ENCODE peak calls at places on chromosomes 12 and 14, in four cellular contexts. A is GM12878, L is K562, C is HepG2. E is an unnamed sample.

GRCh38 chr12:124451637-124452243 is 115.7 kb downstream of the NCOR2 start:
- DNase-seq in C (no peak), A (no peak), L (no peak), E (no peak)

GRCh38 chr14:81464253-81465001 is 64.3 kb upstream of the STON2 start:
- DNase-seq in C (peak), A (peak), L (peak), E (peak)

GRCh38 chr12:75505706-75506312 is 5.6 kb downstream of the KRR1 start:
- DNase-seq in C (peak), L (no peak), A (no peak), E (no peak)

GRCh38 chr12:68306564-68306963 is 25.6 kb downstream of the MDM1 start:
- DNase-seq in A (peak), C (no peak), L (no peak), E (no peak)

GRCh38 chr12:100141666-100141997 is 1.0 kb downstream of the BLTP3B start:
- DNase-seq in A (no peak), C (no peak), L (no peak), E (no peak)

GRCh38 chr14:20332386-20332945 is 613 bp downstream of the CCNB1IP1 start:
- DNase-seq in C (peak), L (peak), A (no peak), E (peak)

GRCh38 chr12:112439769-112440168 is 21.0 kb downstream of the PTPN11 start:
- DNase-seq in A (no peak), C (no peak), L (no peak), E (no peak)

GRCh38 chr14:76876076-76876475 is 49.9 kb downstream of the LRRC74A start:
- DNase-seq in A (no peak), L (peak), C (peak), E (peak)

GRCh38 chr14:57865450-57866198 is at the start of gene SLC35F4:
- DNase-seq in C (no peak), A (no peak), L (peak), E (peak)

GRCh38 chr12:76879710-76880025 is 849 bp upstream of the CSRP2 start:
- DNase-seq in A (no peak), C (no peak), L (no peak), E (no peak)

GRCh38 chr12:76880156-76881023 is 1.6 kb upstream of the CSRP2 start:
- DNase-seq in C (peak), L (no peak), A (no peak), E (no peak)

GRCh38 chr12:76881152-76881551 is 2.3 kb upstream of the CSRP2 start:
- DNase-seq in L (no peak), C (no peak), A (no peak), E (no peak)

GRCh38 chr12:76878045-76878898 is 547 bp downstream of the CSRP2 start:
- DNase-seq in L (peak), C (peak), A (no peak), E (peak)

DNA sequence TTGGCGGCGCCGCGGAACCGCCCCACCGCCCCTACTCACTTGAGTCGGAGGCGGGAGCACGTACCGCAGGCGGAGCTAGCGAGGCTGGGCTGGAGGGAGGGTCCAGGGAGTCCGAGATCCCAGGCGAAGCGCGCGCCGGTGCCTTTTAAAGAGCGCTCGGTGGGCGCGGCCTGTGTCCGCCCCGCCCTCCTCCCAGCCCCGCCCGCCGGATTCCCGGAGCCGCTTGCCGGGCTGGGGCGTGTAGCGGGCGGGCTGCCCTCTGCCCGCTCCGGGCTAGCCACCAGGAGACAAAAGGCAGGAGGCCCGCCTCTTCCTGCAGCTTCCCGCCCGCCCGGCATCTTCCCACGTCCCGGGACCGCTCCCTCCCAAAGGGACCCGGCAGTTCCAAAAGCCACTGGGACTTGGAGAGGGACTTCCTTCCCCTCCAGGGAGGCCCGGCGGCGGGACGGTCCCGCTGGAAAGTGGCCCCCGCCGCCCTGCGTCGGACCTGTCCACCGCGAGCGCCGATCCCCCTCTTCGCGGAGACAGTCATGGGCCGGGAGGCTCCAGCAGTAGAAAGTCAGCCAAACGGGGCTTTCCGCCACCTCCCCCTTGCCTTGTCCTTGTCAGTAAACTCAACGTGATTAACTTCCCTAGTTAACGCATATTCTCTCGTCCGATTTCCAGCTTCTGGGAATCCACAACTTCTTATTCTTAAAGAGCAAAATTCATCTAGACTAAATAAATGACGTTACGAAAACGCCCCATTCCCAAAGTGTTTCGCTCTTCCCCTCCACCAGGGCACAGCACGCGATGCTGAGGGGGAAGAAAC is at the start of gene CSRP2:
- DNase-seq in L (peak), C (peak), A (peak), E (peak)
- H3K4me2 ChIP-seq in L (peak), C (peak), A (peak), E (peak)

GRCh38 chr14:31717294-31718085 is 156.3 kb downstream of the NUBPL start:
- DNase-seq in C (peak), L (no peak), A (no peak), E (no peak)
- TF ChIP-seq GABPA in C (no peak), L (no peak), A (no peak), E (no peak)

GRCh38 chr12:103175625-103176024 is 218.2 kb downstream of the ASCL1 start:
- DNase-seq in C (no peak), L (no peak), A (no peak), E (no peak)
- TF ChIP-seq REST in C (no peak), L (no peak), A (no peak), E (no peak)

DNA sequence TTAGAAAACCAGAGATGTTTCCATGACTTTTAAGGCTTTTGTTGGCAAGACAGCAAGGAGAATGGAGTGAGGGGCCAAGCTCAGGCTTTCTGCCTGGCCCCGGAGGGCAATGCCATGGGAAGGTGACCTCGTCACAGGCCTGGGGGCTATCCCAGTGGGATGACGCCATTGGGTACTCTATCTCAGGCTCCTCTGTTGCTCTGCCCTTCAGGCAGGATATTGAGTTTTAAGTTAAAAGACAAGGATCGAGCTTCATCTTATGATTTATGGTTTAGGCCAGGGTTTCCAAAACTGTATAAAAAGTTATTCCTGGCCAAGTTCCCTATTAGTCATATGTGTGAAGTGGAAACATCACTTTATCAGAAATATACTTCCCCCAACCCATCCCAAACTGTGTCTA is 127.8 kb downstream of the ZFP36L1 start:
- DNase-seq in C (no peak), L (no peak), A (no peak), E (no peak)
- H3K4me2 ChIP-seq in C (no peak), L (no peak), A (no peak), E (peak)

GRCh38 chr14:92207012-92207927 is 85.5 kb downstream of the CPSF2 start:
- DNase-seq in C (no peak), L (peak), A (no peak), E (no peak)
- TF ChIP-seq GABPA in C (no peak), L (no peak), A (no peak), E (no peak)

GRCh38 chr12:42643881-42644579 is 54.5 kb upstream of the PRICKLE1 start:
- DNase-seq in A (no peak), L (no peak), C (no peak), E (peak)
- TF ChIP-seq REST in A (no peak), L (no peak), C (no peak), E (no peak)

GRCh38 chr12:24560867-24561266 is 388.0 kb downstream of the BCAT1 start:
- DNase-seq in L (no peak), C (no peak), A (no peak), E (no peak)
- H3K4me2 ChIP-seq in L (no peak), C (peak), A (no peak), E (peak)

DNA sequence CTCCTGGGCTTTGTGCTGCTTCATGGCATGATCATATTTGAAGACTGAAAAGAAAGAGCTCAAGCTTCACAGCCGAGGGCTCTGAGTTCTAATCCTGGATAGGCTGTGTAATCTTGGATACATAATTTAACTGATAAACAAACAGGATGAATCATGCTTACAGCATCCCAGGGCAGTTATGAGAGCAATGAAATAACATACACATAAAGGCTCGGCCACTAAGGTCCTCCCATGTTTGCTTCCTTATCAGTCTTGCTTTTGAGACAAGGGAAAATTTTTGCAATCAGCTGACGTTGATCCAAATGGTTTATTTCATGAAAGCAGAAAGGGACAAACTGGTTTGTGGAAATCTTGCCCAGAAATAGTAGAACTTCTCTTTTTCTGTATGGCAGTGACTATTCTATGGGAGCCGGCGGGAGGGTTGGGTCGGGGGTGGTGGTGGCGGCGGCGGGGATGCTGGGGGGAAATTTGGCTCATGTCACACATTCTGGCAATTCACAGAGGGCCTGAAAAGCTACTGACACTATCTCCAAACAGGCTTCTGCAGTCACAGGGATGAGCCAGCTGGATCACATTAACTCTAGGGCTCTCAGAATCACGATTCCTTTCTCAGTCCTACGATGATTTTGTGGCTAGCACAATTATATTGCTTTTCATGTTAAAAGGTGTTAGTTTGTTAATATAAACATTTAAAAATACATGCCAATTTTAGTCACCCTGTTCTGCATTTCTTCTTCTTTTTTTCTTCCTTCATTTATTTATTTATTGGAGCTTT is 124.5 kb downstream of the SLC8A3 start:
- DNase-seq in L (no peak), A (no peak), C (no peak), E (peak)
- TF ChIP-seq GABPA in L (no peak), A (no peak), C (no peak), E (no peak)

DNA sequence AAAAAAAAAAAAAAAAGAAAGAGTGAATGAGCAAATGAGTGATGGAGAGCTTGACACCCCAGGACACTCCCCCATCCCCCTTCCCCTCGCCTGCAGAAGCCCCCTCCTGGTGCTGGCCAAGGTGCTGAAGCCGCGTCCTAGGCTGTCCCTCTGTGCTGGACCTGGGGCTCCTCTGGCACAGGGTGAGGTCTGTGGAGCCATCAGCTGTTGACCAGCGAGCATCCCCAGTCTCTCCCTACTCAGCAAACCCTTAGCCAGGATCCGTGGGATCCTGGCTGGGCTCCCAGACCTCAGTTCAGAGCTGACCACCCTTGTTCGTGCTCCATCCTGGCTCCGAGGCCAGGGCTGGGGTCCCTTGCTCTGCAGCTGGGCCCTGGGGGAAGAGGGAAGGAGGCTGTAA is 5.4 kb upstream of the KIF26A start:
- DNase-seq in C (no peak), L (no peak), A (no peak), E (peak)
- TF ChIP-seq REST in C (peak), L (no peak), A (peak), E (peak)

DNA sequence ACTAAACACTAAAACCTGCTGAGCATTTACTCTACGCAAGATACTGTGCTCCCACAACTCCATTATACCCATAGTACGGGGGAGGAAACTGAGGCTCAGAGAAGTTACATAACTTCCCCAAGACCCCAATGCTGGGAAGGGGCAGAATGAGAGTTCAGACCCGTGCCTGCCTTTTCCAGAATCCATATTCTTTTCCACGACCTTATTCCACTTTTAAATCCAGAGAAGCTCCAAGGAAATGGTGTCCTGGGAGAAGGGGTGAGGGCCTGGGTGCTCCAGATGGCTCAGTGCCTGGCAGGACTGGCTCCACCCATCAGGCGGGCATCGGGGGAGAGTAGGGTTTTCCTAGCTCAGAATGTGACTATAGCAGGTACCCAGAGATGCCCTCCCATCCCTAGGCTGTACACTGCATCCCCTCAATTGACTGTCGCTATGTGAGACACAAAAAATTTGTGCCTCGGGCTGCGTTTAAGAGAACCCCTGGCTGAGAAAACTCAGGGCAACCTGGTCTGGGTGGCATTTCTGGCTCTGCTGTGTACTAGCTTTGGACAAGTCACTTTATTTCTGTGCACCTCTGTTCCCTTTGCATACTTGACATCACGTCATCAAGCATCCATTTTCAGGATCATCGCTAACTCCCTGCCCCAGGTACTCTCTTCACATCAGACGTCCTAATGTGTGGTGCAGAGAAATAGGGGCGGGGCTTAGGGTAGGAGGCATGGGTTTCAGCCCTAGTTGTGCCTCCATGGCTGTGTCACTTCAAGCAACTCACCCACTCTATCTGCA is 11.6 kb upstream of the IQSEC3 start:
- DNase-seq in A (no peak), C (no peak), L (peak), E (no peak)
- H3K4me2 ChIP-seq in A (no peak), C (no peak), L (no peak), E (no peak)